ENCODE peak calls at places on chromosomes 16 and 17, in eight cellular contexts. G, T, P, H, Q, R, M and L are unnamed samples.

GRCh38 chr17:77331161-77331864 is 190.5 kb downstream of the SEC14L1 start:
- DNase-seq in T (peak), M (peak), R (peak), Q (peak), P (peak), G (peak), H (peak), L (peak)

GRCh38 chr17:70076189-70076588 is 1.2 kb downstream of the KCNJ16 start:
- DNase-seq in Q (no peak), M (no peak), T (no peak), R (no peak), H (no peak), G (no peak), P (peak), L (no peak)

GRCh38 chr16:22217890-22218730 is 12.0 kb downstream of the EEF2K start:
- DNase-seq in T (no peak), R (no peak), Q (no peak), H (no peak), P (no peak), G (no peak), M (no peak), L (no peak)

GRCh38 chr16:64695684-64696083 is 426.2 kb downstream of the CDH11 start:
- DNase-seq in Q (no peak), H (no peak), G (no peak), T (no peak), P (no peak), R (no peak), M (no peak), L (no peak)

GRCh38 chr17:4436846-4437245 is 3.1 kb downstream of the SPNS3 start:
- DNase-seq in R (no peak), P (no peak), G (no peak), M (no peak), T (no peak), Q (no peak), H (no peak), L (no peak)

GRCh38 chr17:33962857-33963655 is 292.0 kb upstream of the CCL2 start:
- DNase-seq in Q (no peak), T (no peak), G (no peak), P (no peak), H (no peak), M (no peak), R (no peak), L (no peak)

GRCh38 chr17:4901648-4902344 is 1.1 kb downstream of the CHRNE start:
- DNase-seq in H (no peak), R (peak), M (no peak), T (no peak), Q (no peak), G (peak), P (no peak), L (peak)

GRCh38 chr17:19242323-19242722 is 5.2 kb downstream of the EPN2 start:
- DNase-seq in Q (no peak), M (no peak), T (no peak), H (no peak), P (no peak), G (no peak), R (no peak), L (no peak)

GRCh38 chr17:18896146-18896545 is 38.2 kb downstream of the PRPSAP2 start:
- DNase-seq in G (no peak), H (no peak), R (no peak), Q (no peak), P (no peak), M (no peak), T (no peak), L (no peak)